ENCODE peak calls at places on chromosomes 5 and 9, in eight cellular contexts. One of them, this sample, is unnamed.

GRCh38 chr5:98341038-98341710 is 432.3 kb upstream of the RGMB start:
- DNase-seq in heart left ventricle: no peak
- DNase-seq in Calu3: no peak
- DNase-seq in neural crest cell: no peak
- DNase-seq in endothelial cell: no peak
- DNase-seq in PC-3: no peak
- DNase-seq in transverse colon: no peak
- DNase-seq in fibroblast of the aortic adventitia: peak; percentile 94
- DNase-seq in this sample: no peak

GRCh38 chr5:53253421-53253871 is 143.9 kb upstream of the MOCS2 start:
- DNase-seq in Calu3: no peak
- DNase-seq in neural crest cell: no peak
- DNase-seq in PC-3: peak; percentile 59
- DNase-seq in transverse colon: no peak
- DNase-seq in fibroblast of the aortic adventitia: peak; percentile 90
- DNase-seq in endothelial cell: no peak
- DNase-seq in heart left ventricle: no peak
- DNase-seq in this sample: no peak

GRCh38 chr5:33235824-33236223 is 204.9 kb upstream of the TARS1 start:
- DNase-seq in fibroblast of the aortic adventitia: no peak
- DNase-seq in neural crest cell: no peak
- DNase-seq in endothelial cell: no peak
- DNase-seq in transverse colon: no peak
- DNase-seq in heart left ventricle: no peak
- DNase-seq in PC-3: no peak
- DNase-seq in Calu3: no peak
- DNase-seq in this sample: no peak

GRCh38 chr9:134052491-134052890 is 15.3 kb downstream of the BRD3 start:
- DNase-seq in PC-3: no peak
- DNase-seq in neural crest cell: no peak
- DNase-seq in heart left ventricle: no peak
- DNase-seq in Calu3: no peak
- DNase-seq in endothelial cell: no peak
- DNase-seq in fibroblast of the aortic adventitia: no peak
- DNase-seq in transverse colon: no peak
- DNase-seq in this sample: no peak

GRCh38 chr9:4618700-4619099 is 43.4 kb upstream of the PLPP6 start:
- DNase-seq in transverse colon: no peak
- DNase-seq in PC-3: no peak
- DNase-seq in fibroblast of the aortic adventitia: no peak
- DNase-seq in neural crest cell: no peak
- DNase-seq in Calu3: no peak
- DNase-seq in heart left ventricle: no peak
- DNase-seq in endothelial cell: no peak
- DNase-seq in this sample: no peak

GRCh38 chr5:141040093-141040762 is 10.9 kb upstream of the PCDHB1 start:
- DNase-seq in fibroblast of the aortic adventitia: no peak
- DNase-seq in PC-3: peak; percentile 79
- DNase-seq in neural crest cell: peak; percentile 61
- DNase-seq in endothelial cell: peak; percentile 70
- DNase-seq in Calu3: peak; percentile 73
- DNase-seq in heart left ventricle: no peak
- DNase-seq in transverse colon: no peak
- DNase-seq in this sample: peak; percentile 78

GRCh38 chr5:151213803-151214613 is 9.9 kb downstream of the CCDC69 start:
- DNase-seq in endothelial cell: no peak
- DNase-seq in heart left ventricle: peak; percentile 87
- DNase-seq in PC-3: no peak
- DNase-seq in neural crest cell: no peak
- DNase-seq in transverse colon: peak; percentile 86
- DNase-seq in fibroblast of the aortic adventitia: peak; percentile 71
- DNase-seq in Calu3: no peak
- DNase-seq in this sample: no peak

GRCh38 chr9:2817987-2818386 is 25.9 kb downstream of the PUM3 start:
- DNase-seq in endothelial cell: no peak
- DNase-seq in fibroblast of the aortic adventitia: peak; percentile 98
- DNase-seq in Calu3: peak; percentile 4
- DNase-seq in heart left ventricle: no peak
- DNase-seq in transverse colon: no peak
- DNase-seq in PC-3: no peak
- DNase-seq in neural crest cell: no peak
- DNase-seq in this sample: no peak

GRCh38 chr9:18485691-18486090 is 11.7 kb downstream of the ADAMTSL1 start:
- DNase-seq in endothelial cell: no peak
- DNase-seq in fibroblast of the aortic adventitia: peak; percentile 58
- DNase-seq in transverse colon: no peak
- DNase-seq in neural crest cell: no peak
- DNase-seq in PC-3: no peak
- DNase-seq in Calu3: no peak
- DNase-seq in heart left ventricle: no peak
- DNase-seq in this sample: no peak

GRCh38 chr5:135535420-135535819 is 344 bp downstream of the NEUROG1 start:
- DNase-seq in fibroblast of the aortic adventitia: no peak
- DNase-seq in PC-3: no peak
- DNase-seq in endothelial cell: no peak
- DNase-seq in neural crest cell: no peak
- DNase-seq in transverse colon: no peak
- DNase-seq in Calu3: no peak
- DNase-seq in heart left ventricle: no peak
- DNase-seq in this sample: no peak

DNA sequence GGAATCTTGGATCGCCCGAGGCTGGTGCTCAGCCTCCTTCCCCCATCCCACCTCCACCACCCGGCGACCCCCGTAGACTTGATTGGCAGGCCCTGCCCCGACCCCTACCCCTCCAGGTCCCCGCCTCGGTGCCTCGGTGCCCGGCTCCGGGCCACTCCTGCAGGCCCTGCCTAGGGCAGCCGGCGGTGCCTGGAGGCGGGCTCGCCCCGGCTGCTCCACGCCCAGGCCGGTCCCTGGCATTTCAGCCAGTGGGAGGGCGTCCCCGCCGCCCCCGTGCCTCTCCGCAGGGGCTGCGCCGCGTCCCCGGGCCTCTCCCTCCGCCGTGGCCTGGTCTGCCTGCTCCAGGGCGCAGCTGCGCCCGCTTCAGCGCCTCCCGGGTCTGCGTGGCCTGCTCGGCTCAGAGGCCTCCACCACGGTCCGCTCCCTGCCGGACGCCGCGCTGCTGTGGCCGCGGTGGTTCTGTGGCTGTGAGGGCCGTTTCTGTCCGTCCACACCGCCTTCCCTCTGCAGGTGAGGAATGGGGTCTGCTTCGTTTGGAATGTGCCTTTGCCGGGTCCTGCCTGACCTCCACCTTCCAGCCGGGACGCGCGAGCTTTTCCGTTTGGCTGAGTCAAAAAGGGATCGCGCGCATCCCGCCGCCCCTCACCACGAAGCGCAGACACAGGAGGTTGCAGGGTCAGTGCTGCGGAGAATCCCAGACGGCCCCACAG is 48.3 kb upstream of the IRX4 start:
- DNase-seq in endothelial cell: peak; percentile 46
- DNase-seq in heart left ventricle: peak; percentile 25
- DNase-seq in transverse colon: no peak
- DNase-seq in neural crest cell: peak; percentile 35
- DNase-seq in PC-3: no peak
- DNase-seq in fibroblast of the aortic adventitia: no peak
- DNase-seq in Calu3: no peak
- DNase-seq in this sample: no peak
- TF ChIP-seq CTCF in endothelial cell: no peak
- TF ChIP-seq CTCF in heart left ventricle: no peak
- TF ChIP-seq CTCF in transverse colon: no peak
- TF ChIP-seq CTCF in neural crest cell: no peak
- TF ChIP-seq CTCF in PC-3: no peak
- TF ChIP-seq CTCF in fibroblast of the aortic adventitia: no peak
- TF ChIP-seq CTCF in Calu3: no peak
- TF ChIP-seq CTCF in this sample: no peak

GRCh38 chr9:83622814-83623633 is at the start of gene IDNK:
- DNase-seq in PC-3: peak; percentile 54
- DNase-seq in transverse colon: peak; percentile 79
- DNase-seq in endothelial cell: peak; percentile 68
- DNase-seq in neural crest cell: peak; percentile 63
- DNase-seq in heart left ventricle: peak; percentile 69
- DNase-seq in fibroblast of the aortic adventitia: peak; percentile 50
- DNase-seq in Calu3: peak; percentile 48
- DNase-seq in this sample: peak; percentile 66

GRCh38 chr9:83628540-83628939 is 5.6 kb downstream of the IDNK start:
- DNase-seq in neural crest cell: no peak
- DNase-seq in Calu3: no peak
- DNase-seq in PC-3: no peak
- DNase-seq in fibroblast of the aortic adventitia: no peak
- DNase-seq in endothelial cell: no peak
- DNase-seq in transverse colon: no peak
- DNase-seq in heart left ventricle: no peak
- DNase-seq in this sample: no peak

GRCh38 chr9:83622433-83622813 is 520 bp upstream of the IDNK start:
- DNase-seq in neural crest cell: no peak
- DNase-seq in transverse colon: no peak
- DNase-seq in fibroblast of the aortic adventitia: no peak
- DNase-seq in Calu3: no peak
- DNase-seq in endothelial cell: no peak
- DNase-seq in PC-3: no peak
- DNase-seq in heart left ventricle: no peak
- DNase-seq in this sample: no peak

GRCh38 chr9:83623634-83623991 is 670 bp downstream of the IDNK start:
- DNase-seq in endothelial cell: no peak
- DNase-seq in transverse colon: no peak
- DNase-seq in PC-3: peak; percentile 7
- DNase-seq in Calu3: no peak
- DNase-seq in neural crest cell: no peak
- DNase-seq in heart left ventricle: no peak
- DNase-seq in fibroblast of the aortic adventitia: peak; percentile 38
- DNase-seq in this sample: no peak

DNA sequence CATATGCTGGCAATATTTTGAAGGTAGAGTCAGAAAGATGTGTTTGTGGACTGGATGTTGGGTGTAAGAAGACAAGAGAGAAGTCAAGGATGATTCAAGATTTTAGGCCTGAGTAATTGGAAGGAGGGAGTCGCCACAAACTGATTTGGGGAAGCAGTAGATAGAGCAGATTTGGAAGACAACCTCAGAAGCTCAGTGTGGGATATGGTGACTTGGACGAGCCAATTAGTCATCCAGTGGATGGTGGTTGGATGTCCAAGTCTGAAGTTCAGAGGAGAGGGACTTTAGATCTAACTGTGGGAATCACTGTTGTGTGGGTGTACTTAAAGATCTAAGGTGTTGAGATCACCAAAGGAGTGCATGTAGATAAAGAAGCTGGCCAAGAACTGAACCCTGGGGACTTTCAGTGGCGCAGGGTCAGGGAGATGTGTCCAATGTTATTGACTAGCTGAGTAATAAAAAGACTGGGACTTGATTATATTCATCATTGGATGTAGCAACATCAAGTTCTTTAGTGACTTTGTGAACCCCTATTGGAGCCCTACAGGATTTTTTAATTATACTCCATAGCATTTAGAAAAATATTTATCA is 2.3 kb downstream of the IDNK start:
- DNase-seq in neural crest cell: no peak
- DNase-seq in transverse colon: no peak
- DNase-seq in PC-3: no peak
- DNase-seq in heart left ventricle: no peak
- DNase-seq in endothelial cell: no peak
- DNase-seq in Calu3: no peak
- DNase-seq in fibroblast of the aortic adventitia: no peak
- DNase-seq in this sample: no peak
- TF ChIP-seq CTCF in neural crest cell: no peak
- TF ChIP-seq CTCF in transverse colon: no peak
- TF ChIP-seq CTCF in PC-3: no peak
- TF ChIP-seq CTCF in heart left ventricle: no peak
- TF ChIP-seq CTCF in endothelial cell: no peak
- TF ChIP-seq CTCF in Calu3: no peak
- TF ChIP-seq CTCF in fibroblast of the aortic adventitia: no peak
- TF ChIP-seq CTCF in this sample: no peak

GRCh38 chr9:114310471-114311450 is 12.1 kb upstream of the ORM1 start:
- DNase-seq in heart left ventricle: no peak
- DNase-seq in endothelial cell: no peak
- DNase-seq in PC-3: no peak
- DNase-seq in transverse colon: no peak
- DNase-seq in fibroblast of the aortic adventitia: no peak
- DNase-seq in neural crest cell: no peak
- DNase-seq in Calu3: no peak
- DNase-seq in this sample: peak; percentile 16

GRCh38 chr9:114311571-114312512 is 11.1 kb upstream of the ORM1 start:
- DNase-seq in heart left ventricle: no peak
- DNase-seq in neural crest cell: no peak
- DNase-seq in Calu3: no peak
- DNase-seq in endothelial cell: no peak
- DNase-seq in fibroblast of the aortic adventitia: no peak
- DNase-seq in transverse colon: no peak
- DNase-seq in PC-3: no peak
- DNase-seq in this sample: no peak

GRCh38 chr9:114313186-114313585 is 9.7 kb upstream of the ORM1 start:
- DNase-seq in neural crest cell: no peak
- DNase-seq in heart left ventricle: no peak
- DNase-seq in Calu3: no peak
- DNase-seq in endothelial cell: no peak
- DNase-seq in transverse colon: no peak
- DNase-seq in fibroblast of the aortic adventitia: no peak
- DNase-seq in PC-3: no peak
- DNase-seq in this sample: no peak

GRCh38 chr9:114314256-114314867 is 8.5 kb upstream of the ORM1 start:
- DNase-seq in fibroblast of the aortic adventitia: no peak
- DNase-seq in heart left ventricle: no peak
- DNase-seq in endothelial cell: no peak
- DNase-seq in PC-3: no peak
- DNase-seq in Calu3: no peak
- DNase-seq in transverse colon: no peak
- DNase-seq in neural crest cell: no peak
- DNase-seq in this sample: no peak

DNA sequence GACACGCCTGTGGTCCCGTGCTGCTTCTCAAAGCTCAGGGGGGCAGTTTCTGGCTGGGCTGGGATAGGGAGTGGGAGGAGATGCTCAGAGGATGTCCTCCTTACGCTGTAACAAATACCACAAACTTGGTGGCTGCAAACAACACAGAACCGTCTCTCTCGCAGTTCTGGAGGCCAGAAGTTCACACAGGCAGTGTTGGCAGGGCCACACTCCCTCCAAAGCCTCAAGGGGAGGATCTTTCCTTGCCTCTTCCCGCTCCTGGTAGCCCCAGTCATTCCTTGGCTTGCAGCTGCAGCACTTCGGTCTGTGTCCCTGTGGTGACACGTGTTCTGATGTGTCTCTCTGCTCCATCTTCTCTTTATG is 10.4 kb upstream of the ORM1 start:
- DNase-seq in PC-3: no peak
- DNase-seq in Calu3: no peak
- DNase-seq in neural crest cell: no peak
- DNase-seq in endothelial cell: no peak
- DNase-seq in heart left ventricle: no peak
- DNase-seq in transverse colon: no peak
- DNase-seq in fibroblast of the aortic adventitia: no peak
- DNase-seq in this sample: no peak
- TF ChIP-seq CTCF in PC-3: no peak
- TF ChIP-seq CTCF in Calu3: no peak
- TF ChIP-seq CTCF in neural crest cell: no peak
- TF ChIP-seq CTCF in endothelial cell: no peak
- TF ChIP-seq CTCF in heart left ventricle: no peak
- TF ChIP-seq CTCF in transverse colon: no peak
- TF ChIP-seq CTCF in fibroblast of the aortic adventitia: no peak
- TF ChIP-seq CTCF in this sample: no peak

DNA sequence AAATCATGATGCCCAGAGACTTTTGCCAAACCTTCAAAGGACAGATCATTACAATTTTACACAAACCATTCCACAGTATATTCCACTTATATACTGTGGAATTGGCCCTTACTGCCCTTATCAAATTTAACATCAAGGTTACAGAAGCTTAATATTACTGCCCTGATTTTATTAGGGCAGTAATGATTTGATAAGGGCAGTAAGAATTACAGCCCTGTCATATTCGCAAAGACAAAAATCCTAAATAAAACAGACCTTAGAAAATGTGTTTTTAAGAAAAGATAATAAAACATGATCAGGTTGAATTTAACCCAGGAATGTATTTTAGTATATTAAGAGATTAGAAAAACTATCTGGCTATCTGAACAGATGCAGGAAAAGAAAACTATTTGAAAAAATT is 7.7 kb upstream of the TMEM161B start:
- DNase-seq in neural crest cell: no peak
- DNase-seq in heart left ventricle: no peak
- DNase-seq in endothelial cell: no peak
- DNase-seq in PC-3: no peak
- DNase-seq in transverse colon: no peak
- DNase-seq in fibroblast of the aortic adventitia: no peak
- DNase-seq in Calu3: no peak
- DNase-seq in this sample: no peak
- TF ChIP-seq CTCF in neural crest cell: no peak
- TF ChIP-seq CTCF in heart left ventricle: no peak
- TF ChIP-seq CTCF in endothelial cell: no peak
- TF ChIP-seq CTCF in PC-3: no peak
- TF ChIP-seq CTCF in transverse colon: no peak
- TF ChIP-seq CTCF in fibroblast of the aortic adventitia: no peak
- TF ChIP-seq CTCF in Calu3: no peak
- TF ChIP-seq CTCF in this sample: no peak